ENCODE peak calls at places on chromosomes 13 and 19, in four cellular contexts. O is neural progenitor cell, V is GM23338, U is GM23248. Q is an unnamed sample. For H3K36me3, the result is how much of the 10 kb centered on the place peaks cover.

GRCh38 chr19:10417598-10418280 is 2.6 kb upstream of the PDE4A start:
- DNase-seq in O (peak), U (no peak), V (peak), Q (peak)

GRCh38 chr19:56670961-56671612 is 470 bp downstream of the ZNF835 start:
- DNase-seq in V (no peak), O (no peak), U (no peak), Q (no peak)

GRCh38 chr13:73321039-73321438 is 262.2 kb downstream of the KLF5 start:
- DNase-seq in U (no peak), V (no peak), O (no peak), Q (no peak)

GRCh38 chr19:44903602-44904425 is 1.8 kb upstream of the APOE start:
- DNase-seq in V (peak), O (peak), U (peak), Q (peak)

GRCh38 chr13:73898276-73898675 is 235.9 kb downstream of the KLF12 start:
- DNase-seq in V (no peak), O (no peak), U (peak), Q (peak)

GRCh38 chr13:32176696-32177095 is 138.5 kb downstream of the ZAR1L start:
- DNase-seq in V (no peak), U (no peak), O (no peak), Q (no peak)

GRCh38 chr13:31012285-31013024 is 80.0 kb downstream of the TEX26 start:
- DNase-seq in U (peak), O (peak), V (peak), Q (peak)

GRCh38 chr19:17762505-17763229 is 11.4 kb downstream of the FCHO1 start:
- DNase-seq in O (peak), V (peak), U (peak), Q (peak)

GRCh38 chr19:40523322-40524047 is 53.2 kb upstream of the SHKBP1 start:
- DNase-seq in V (peak), O (peak), U (peak), Q (peak)

GRCh38 chr13:91312324-91312723 is 35.2 kb upstream of the MIR17HG start:
- DNase-seq in U (no peak), O (no peak), V (peak), Q (no peak)

GRCh38 chr19:23817519-23817918 is 58.8 kb upstream of the ZNF681 start:
- DNase-seq in O (peak), V (peak), U (peak), Q (peak)

GRCh38 chr19:17555929-17556813 is 722 bp downstream of the COLGALT1 start:
- DNase-seq in U (peak), O (peak), V (peak), Q (peak)

GRCh38 chr13:66657165-66657895 is 572.8 kb downstream of the PCDH9 start:
- DNase-seq in O (peak), V (peak), U (peak), Q (peak)

GRCh38 chr13:46041335-46041934 is 11.1 kb downstream of the ZC3H13 start:
- DNase-seq in U (peak), O (no peak), V (no peak), Q (no peak)

GRCh38 chr19:11736696-11737095 is 2.0 kb downstream of the ZNF823 start:
- DNase-seq in U (peak), O (no peak), V (peak), Q (peak)

GRCh38 chr13:28723806-28724205 is 5.0 kb upstream of the SLC46A3 start:
- DNase-seq in V (no peak), U (no peak), O (no peak), Q (no peak)

GRCh38 chr19:6065685-6066365 is 44.5 kb downstream of the RFX2 start:
- DNase-seq in O (no peak), V (peak), U (peak), Q (peak)

GRCh38 chr13:75566658-75567057 is 17.1 kb downstream of the UCHL3 start:
- DNase-seq in U (peak), O (no peak), V (peak), Q (peak)

GRCh38 chr19:51593138-51593890 is 22.2 kb downstream of the ZNF175 start:
- DNase-seq in O (no peak), U (peak), V (peak), Q (no peak)

GRCh38 chr13:26710166-26710565 is 50.4 kb downstream of the GPR12 start:
- DNase-seq in U (no peak), O (no peak), V (peak), Q (no peak)

GRCh38 chr13:28568286-28568685 is 73.4 kb upstream of the FLT1 start:
- DNase-seq in U (peak), V (no peak), O (no peak), Q (no peak)

GRCh38 chr13:112839347-112840105 is 129.5 kb upstream of the MCF2L start:
- DNase-seq in U (peak), V (no peak), O (no peak), Q (no peak)

GRCh38 chr13:53605306-53605705 is 576.7 kb downstream of the OLFM4 start:
- DNase-seq in V (no peak), O (no peak), U (no peak), Q (no peak)

GRCh38 chr19:58519087-58519354 is 589 bp downstream of the ZBTB45 start:
- DNase-seq in O (peak), U (peak), V (peak), Q (peak)

GRCh38 chr19:10919352-10920287 is 8.8 kb downstream of the YIPF2 start:
- DNase-seq in O (no peak), V (no peak), U (no peak), Q (no peak)

GRCh38 chr19:11964496-11964857 is 363 bp upstream of the ZNF763 start:
- DNase-seq in O (no peak), V (peak), U (peak), Q (no peak)

GRCh38 chr13:112928958-112929777 is 39.8 kb upstream of the MCF2L start:
- DNase-seq in V (no peak), O (no peak), U (peak), Q (no peak)

GRCh38 chr13:86906458-86906857 is 764.7 kb upstream of the SLITRK5 start:
- DNase-seq in V (no peak), U (peak), O (no peak), Q (no peak)

GRCh38 chr19:11577451-11578341 is at the start of gene ACP5:
- DNase-seq in U (no peak), O (no peak), V (no peak), Q (no peak)

GRCh38 chr19:3898426-3898825 is 17.9 kb downstream of the ATCAY start:
- DNase-seq in V (no peak), U (no peak), O (no peak), Q (no peak)
- TF ChIP-seq EZH2phosphoT487 in V (no peak), U (no peak), O (no peak), Q (no peak)

GRCh38 chr13:100789025-100789424 is 114.4 kb upstream of the TMTC4 start:
- DNase-seq in U (no peak), O (no peak), V (no peak), Q (no peak)
- H3K4me2 ChIP-seq in U (no peak), O (peak), V (no peak), Q (no peak)

GRCh38 chr19:1008268-1009042 is 8.2 kb downstream of the GRIN3B start:
- DNase-seq in V (no peak), O (no peak), U (no peak), Q (no peak)
- H3K36me3 ChIP-seq in V (under half), O (under half), U (under half), Q (under half)

GRCh38 chr19:2320057-2320456 is 8.3 kb downstream of the LSM7 start:
- DNase-seq in O (no peak), U (no peak), V (no peak), Q (no peak)

GRCh38 chr19:2319551-2319950 is 8.8 kb downstream of the LSM7 start:
- DNase-seq in O (no peak), U (no peak), V (no peak), Q (no peak)

GRCh38 chr19:2320939-2321338 is 7.4 kb downstream of the LSM7 start:
- DNase-seq in V (no peak), O (no peak), U (no peak), Q (no peak)

GRCh38 chr19:2323707-2324106 is 4.7 kb downstream of the LSM7 start:
- DNase-seq in O (no peak), V (no peak), U (no peak), Q (no peak)

DNA sequence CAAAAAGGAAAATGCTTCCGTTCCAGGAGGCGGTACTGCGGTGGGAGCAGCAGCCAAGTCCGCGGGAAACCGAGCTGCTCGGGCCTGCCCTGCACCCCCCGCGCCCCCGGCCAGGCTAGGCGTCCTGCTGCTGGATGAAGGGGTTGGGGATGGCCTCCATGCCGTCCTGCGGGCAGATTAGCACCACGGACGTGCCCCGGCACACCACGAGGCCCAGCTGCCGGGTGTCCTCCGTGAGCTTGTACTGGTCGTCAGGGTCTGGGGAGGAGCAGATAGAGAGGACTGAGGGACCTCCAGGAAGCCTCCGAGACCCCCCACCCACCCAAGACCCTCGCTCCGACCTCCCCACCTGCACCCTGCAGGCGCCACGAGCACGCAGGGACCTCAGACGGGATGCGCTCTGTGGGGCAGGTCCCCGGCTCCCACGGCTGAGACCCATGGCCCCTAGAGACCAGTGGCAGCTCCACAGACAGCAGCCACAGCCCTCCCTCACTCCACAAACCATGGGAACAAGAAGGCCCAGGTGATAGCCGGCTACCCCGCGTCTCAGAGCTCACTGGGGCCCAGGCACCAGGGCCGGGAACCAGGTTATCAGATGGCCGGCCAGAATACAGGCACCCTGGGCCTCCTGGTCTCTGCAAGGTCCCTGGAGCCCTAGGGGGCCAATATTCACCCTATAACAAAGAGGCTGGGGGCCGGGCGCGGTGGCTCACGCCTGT is 6.7 kb downstream of the LSM7 start:
- DNase-seq in U (no peak), V (no peak), O (no peak), Q (no peak)
- TF ChIP-seq EZH2phosphoT487 in U (no peak), V (no peak), O (no peak), Q (no peak)

GRCh38 chr19:50327461-50328256 is 1.5 kb downstream of the KCNC3 start:
- DNase-seq in V (peak), U (no peak), O (no peak), Q (no peak)
- H3K4me2 ChIP-seq in V (peak), U (no peak), O (no peak), Q (peak)

DNA sequence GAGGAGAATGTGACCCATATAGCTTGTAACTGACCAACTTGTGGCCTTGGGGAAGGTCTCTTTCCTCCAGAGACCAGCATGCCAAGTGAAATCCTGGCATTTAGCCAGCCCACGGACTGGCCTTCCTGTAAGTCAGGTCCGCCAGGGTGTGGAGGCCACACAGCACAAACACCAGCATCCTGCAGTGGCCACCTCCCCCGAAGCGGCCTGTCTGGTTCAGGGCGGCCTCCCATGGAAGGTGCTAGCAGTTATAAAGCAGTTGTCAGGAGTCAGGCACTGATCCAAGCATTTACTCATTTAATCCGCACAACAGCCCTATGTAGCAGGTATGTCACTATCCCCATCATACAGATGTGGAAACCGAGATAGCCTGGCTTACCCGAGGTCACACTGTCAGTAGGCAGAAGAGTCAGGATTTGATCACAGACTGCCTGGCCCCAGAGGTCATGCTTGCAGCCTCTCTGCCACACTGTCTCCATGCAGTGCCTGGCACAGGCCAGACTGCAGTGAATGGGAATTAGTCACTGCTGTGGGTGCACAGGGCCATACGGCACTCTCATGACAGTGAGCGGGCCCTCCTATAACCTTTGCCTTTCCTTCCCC is 36.7 kb downstream of the CAPN12 start:
- DNase-seq in O (no peak), U (peak), V (no peak), Q (peak)
- H3K36me3 ChIP-seq in O (under half), U (half or more), V (under half), Q (half or more)

GRCh38 chr19:43784981-43785808 is 4.4 kb upstream of the KCNN4 start:
- DNase-seq in V (peak), O (peak), U (peak), Q (peak)
- TF ChIP-seq EZH2phosphoT487 in V (no peak), O (no peak), U (no peak), Q (no peak)

DNA sequence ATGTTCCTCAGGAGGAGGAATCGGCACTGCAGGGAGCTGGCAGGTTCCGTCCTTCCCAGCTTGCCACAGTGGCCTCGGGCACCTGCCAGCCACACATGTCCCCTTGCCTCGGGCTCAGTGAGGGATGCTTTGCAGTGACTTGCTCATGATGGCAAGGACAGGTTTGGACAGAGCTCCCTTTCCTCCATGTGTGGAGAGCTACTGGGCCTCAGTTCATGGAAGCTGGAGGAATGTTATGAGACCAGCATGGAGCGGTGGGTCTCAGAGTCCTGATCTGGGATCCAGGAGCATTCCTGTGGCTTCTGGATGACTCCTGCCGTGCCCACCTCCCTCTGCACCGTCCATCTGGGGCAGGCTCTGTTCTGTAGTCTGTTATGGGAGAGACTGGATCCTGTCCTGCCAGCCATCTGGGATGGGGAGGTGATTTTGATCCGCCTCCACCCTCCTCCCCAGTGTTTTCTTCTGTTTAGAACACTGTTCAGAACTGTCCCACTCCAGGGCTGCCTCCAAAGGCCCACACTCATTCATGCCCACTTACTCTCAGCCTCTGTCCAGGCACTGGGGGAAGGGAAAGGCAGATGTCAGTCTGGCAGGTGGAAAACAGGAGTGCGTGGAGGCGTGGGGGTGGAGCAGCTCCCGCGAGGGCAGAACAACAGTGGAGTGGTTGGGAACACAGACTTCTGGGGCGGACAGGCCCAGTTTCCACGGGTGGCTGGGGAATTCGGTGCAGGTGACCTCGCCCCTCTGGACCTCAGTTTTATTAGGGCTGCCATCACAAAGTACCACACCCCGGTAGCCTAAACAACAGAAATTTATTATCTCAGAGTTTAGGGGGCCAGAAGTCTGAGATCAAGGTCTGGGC is 59.4 kb downstream of the SIPA1L3 start:
- DNase-seq in U (no peak), V (no peak), O (no peak), Q (no peak)
- H3K4me2 ChIP-seq in U (no peak), V (no peak), O (peak), Q (no peak)

GRCh38 chr13:110438211-110438610 is 123.3 kb downstream of the RAB20 start:
- DNase-seq in O (no peak), U (no peak), V (no peak), Q (no peak)
- H3K36me3 ChIP-seq in O (under half), U (under half), V (under half), Q (under half)

Q was measured in PC-3.